ENCODE peak calls at places on chromosomes 12 and 14, in five cellular contexts. G, E, A, M and H are unnamed samples. For H3K27me3, the result is how much of the 10 kb centered on the place peaks cover.

GRCh38 chr12:19129486-19130223 is at the start of gene PLEKHA5:
- DNase-seq in M (peak), E (peak), A (peak), G (peak), H (no peak)

GRCh38 chr12:6767592-6768384 is 1.6 kb downstream of the PTMS start:
- DNase-seq in G (peak), M (peak), E (no peak), A (no peak), H (no peak)

GRCh38 chr12:106841471-106842302 is 67.2 kb downstream of the RIC8B start:
- DNase-seq in M (peak), A (peak), G (peak), E (no peak), H (peak)

GRCh38 chr12:12365931-12366431 is 9.1 kb downstream of the BORCS5 start:
- DNase-seq in A (no peak), E (no peak), G (peak), M (no peak), H (no peak)

GRCh38 chr14:28577711-28578131 is 188.9 kb upstream of the FOXG1 start:
- DNase-seq in E (no peak), A (no peak), M (no peak), G (no peak), H (peak)

GRCh38 chr14:106802413-106803364 is 1276.3 kb downstream of the TMEM121 start:
- DNase-seq in M (no peak), E (peak), A (no peak), G (no peak), H (no peak)

GRCh38 chr14:91365552-91365951 is 52.1 kb downstream of the CCDC88C start:
- DNase-seq in E (no peak), A (no peak), G (no peak), M (no peak), H (no peak)

GRCh38 chr12:6030081-6030480 is 85.0 kb upstream of the ANO2 start:
- DNase-seq in M (no peak), A (no peak), G (no peak), E (no peak), H (no peak)

GRCh38 chr12:100904270-100904669 is 109.7 kb downstream of the ANO4 start:
- DNase-seq in A (no peak), G (no peak), M (no peak), E (no peak), H (peak)

GRCh38 chr12:98595152-98595988 is 1.9 kb downstream of the SLC25A3 start:
- DNase-seq in E (no peak), A (no peak), G (no peak), M (peak), H (peak)

GRCh38 chr14:68140111-68140741 is 320.6 kb downstream of the RAD51B start:
- DNase-seq in G (peak), E (no peak), M (peak), A (peak), H (peak)

GRCh38 chr12:127175361-127175760 is 1091.6 kb upstream of the TMEM132C start:
- DNase-seq in E (no peak), M (no peak), G (no peak), A (no peak), H (no peak)

GRCh38 chr14:69451941-69452340 is 32.6 kb upstream of the PLEKHD1 start:
- DNase-seq in G (no peak), A (no peak), M (no peak), E (no peak), H (no peak)

GRCh38 chr14:90091393-90091792 is 29.6 kb downstream of the KCNK13 start:
- DNase-seq in G (no peak), M (no peak), E (no peak), A (no peak), H (no peak)

GRCh38 chr12:11863478-11863906 is 207.2 kb upstream of the BCL2L14 start:
- DNase-seq in G (no peak), A (no peak), E (no peak), M (peak), H (no peak)

GRCh38 chr12:126663304-126664094 is 1598.3 kb downstream of the AACS start:
- DNase-seq in A (peak), M (peak), G (peak), E (no peak), H (peak)

GRCh38 chr14:74257078-74257987 is 18.1 kb downstream of the VSX2 start:
- DNase-seq in A (no peak), E (peak), G (peak), M (peak), H (no peak)

GRCh38 chr14:36580141-36580855 is 2.1 kb downstream of the NKX2-8 start:
- DNase-seq in M (no peak), A (no peak), E (no peak), G (peak), H (no peak)

GRCh38 chr12:47356129-47356622 is 276.4 kb upstream of the AMIGO2 start:
- DNase-seq in A (no peak), G (no peak), E (peak), M (no peak), H (peak)

GRCh38 chr12:47349770-47350408 is 270.1 kb upstream of the AMIGO2 start:
- DNase-seq in A (no peak), M (no peak), E (no peak), G (no peak), H (peak)

GRCh38 chr12:47349102-47349769 is 269.5 kb upstream of the AMIGO2 start:
- DNase-seq in G (no peak), E (no peak), M (no peak), A (no peak), H (no peak)

GRCh38 chr12:47348206-47348605 is 268.4 kb upstream of the AMIGO2 start:
- DNase-seq in E (no peak), G (no peak), M (no peak), A (no peak), H (no peak)

DNA sequence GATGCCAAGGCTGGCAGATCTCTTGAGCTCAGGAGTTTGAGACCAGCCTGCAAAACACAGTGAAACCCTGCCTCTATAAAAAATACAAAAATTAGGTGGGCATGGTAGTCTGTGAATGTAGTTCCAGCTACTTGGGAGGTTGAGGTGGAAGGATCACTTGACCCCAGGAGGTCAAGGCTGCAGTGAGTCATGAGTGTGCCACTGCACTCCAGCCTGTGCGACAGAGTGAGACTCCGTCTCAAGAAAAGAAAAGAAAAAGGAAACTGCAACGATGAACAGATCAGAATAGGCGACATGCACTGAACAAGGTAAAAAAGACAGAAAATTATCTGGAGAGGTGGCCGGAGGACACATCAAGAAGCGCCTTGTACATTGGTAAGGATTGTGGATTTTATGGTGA is 273.7 kb upstream of the AMIGO2 start:
- DNase-seq in M (no peak), G (no peak), A (no peak), E (no peak), H (no peak)
- H3K4me3 ChIP-seq in M (no peak), G (no peak), A (no peak), E (no peak), H (no peak)

DNA sequence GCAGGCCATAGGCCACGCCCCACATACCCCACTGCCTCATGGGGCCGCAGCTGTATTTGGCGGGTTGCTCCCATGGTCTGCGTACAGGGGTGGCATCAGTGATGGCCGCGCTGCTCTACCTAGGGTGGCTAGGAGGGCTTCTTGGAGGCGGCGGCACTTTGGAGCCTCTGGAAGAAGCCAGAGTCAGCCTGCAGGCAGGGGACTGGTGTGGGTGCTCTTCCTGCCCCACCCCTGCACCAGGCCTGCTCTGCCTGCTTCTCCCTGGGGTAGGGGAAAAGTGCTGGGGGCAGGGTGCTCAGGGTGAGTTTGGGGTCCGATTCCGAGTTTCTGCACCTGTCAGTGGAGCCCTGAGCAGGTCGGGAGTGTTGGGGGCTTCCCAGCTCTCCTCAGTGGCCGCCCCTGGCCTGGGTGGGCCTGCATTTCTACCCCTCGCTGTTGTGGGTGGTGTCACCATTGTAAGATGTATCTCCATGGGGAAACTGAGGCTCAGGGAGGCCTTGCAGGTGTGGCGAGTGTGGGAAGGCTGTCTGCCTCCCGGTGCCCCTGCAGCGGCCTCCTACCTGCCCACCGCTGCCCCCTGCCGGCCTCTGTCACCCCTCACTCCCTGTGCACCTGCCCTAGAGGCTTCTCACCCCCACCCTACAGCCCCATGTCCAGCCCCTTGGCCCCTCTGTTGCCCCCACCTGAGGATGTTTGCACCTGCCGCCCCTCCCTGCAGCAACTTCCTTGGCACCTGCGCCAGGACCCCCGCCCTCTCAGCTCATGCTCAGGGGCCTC is 5.5 kb downstream of the CEP170B start:
- DNase-seq in A (no peak), E (peak), M (no peak), G (peak), H (no peak)
- TF ChIP-seq CTCF in A (no peak), E (peak), M (peak), G (peak), H (peak)

GRCh38 chr12:95417372-95417771 is 56.6 kb upstream of the METAP2 start:
- DNase-seq in G (no peak), M (no peak), A (no peak), E (no peak), H (no peak)
- H3K27me3 ChIP-seq in G (under half), M (under half), A (under half), E (under half), H (under half)

GRCh38 chr12:52231305-52232232 is 1.5 kb upstream of the KRT7 start:
- DNase-seq in G (no peak), M (no peak), A (no peak), E (no peak), H (peak)
- H3K4me3 ChIP-seq in G (no peak), M (no peak), A (no peak), E (no peak), H (no peak)

DNA sequence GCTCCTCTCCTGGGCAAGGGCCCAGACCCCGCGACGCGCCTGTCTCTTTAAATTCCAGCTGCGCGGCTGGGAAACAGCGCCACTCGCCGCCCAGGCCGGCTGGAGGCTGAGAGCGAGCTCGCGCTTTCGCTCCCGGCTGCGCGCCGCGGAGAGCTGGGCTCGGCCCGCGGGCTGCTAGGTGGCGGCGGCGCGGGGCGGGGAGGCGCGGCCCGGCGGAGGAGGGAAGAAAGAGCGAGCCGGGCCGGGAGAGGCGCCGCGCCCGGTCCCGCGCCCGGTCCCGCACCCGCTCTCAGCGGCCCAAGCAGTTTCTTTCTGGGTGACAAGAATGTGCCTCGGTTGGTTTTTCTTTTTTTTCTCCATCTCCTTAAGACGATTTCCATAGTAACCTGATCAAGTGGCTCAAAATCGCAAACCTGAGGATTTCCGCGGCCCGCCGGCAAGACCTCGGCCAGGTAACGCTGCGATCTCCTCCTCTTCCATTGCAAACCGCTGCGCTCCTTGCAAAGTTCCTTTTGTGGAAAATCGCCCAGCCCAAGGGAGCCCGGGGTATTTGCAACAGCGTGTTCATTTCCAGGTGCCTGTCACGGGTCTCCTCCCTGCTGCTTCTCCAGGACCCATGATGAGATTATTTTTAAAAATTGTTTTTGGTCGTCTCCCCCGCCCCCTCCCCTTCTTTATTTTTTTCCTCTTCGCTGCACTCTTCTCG is 259.5 kb upstream of the E2F7 start:
- DNase-seq in M (peak), G (peak), A (peak), E (peak), H (peak)
- TF ChIP-seq CTCF in M (peak), G (peak), A (peak), E (peak), H (peak)

GRCh38 chr14:96192975-96193805 is 11.4 kb upstream of the BDKRB2 start:
- DNase-seq in M (no peak), G (no peak), A (no peak), E (no peak), H (no peak)

GRCh38 chr14:96194262-96194656 is 10.4 kb upstream of the BDKRB2 start:
- DNase-seq in G (no peak), M (no peak), A (no peak), E (no peak), H (no peak)

GRCh38 chr14:96197163-96197852 is 7.3 kb upstream of the BDKRB2 start:
- DNase-seq in M (no peak), G (no peak), E (no peak), A (no peak), H (no peak)

GRCh38 chr14:96195441-96196081 is 9.1 kb upstream of the BDKRB2 start:
- DNase-seq in G (no peak), A (no peak), M (peak), E (no peak), H (peak)

DNA sequence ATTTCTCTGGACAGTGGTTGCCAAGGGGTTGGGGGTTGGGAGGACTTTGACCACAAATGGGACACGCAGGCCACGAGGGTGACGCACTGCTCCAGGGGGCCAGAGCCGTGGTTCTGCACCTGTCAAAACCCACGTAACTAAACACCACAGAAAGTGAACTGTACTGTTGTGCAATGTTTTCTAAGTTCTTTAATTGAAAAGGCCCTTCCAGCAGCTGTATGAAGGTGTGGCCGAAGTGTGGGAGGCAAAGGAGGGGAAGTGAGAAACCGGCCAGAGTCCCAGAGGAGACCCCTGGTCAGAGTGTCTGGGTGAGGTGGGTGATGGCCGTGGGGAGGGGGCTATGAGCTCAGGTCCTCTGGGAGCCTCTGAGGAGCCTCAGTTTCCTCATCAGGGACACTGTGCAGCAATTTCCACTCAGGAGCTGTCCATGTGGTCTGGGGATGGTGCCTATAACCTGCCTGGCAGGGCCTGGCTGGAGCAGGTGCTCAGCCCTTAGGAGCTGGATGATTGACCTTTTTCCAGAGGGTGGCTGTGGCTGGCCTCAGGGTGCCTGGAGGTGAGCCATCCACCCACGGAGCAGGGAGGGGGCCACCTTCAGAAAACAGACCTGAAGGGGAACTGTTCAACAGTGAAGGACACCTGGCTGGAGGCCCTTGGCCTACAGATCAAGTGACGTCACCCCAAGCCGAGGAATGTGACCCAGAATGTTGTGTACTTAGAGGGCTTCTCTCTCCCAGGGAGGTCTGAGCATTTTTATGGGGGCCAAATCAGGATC is 9.8 kb upstream of the BDKRB2 start:
- DNase-seq in M (no peak), E (no peak), A (no peak), G (no peak), H (no peak)
- H3K27me3 ChIP-seq in M (under half), E (under half), A (under half), G (under half), H (under half)

GRCh38 chr12:46555379-46555778 is 182.8 kb upstream of the SLC38A2 start:
- DNase-seq in M (no peak), A (no peak), E (no peak), G (no peak), H (peak)
- H3K4me3 ChIP-seq in M (no peak), A (peak), E (no peak), G (no peak), H (no peak)